ENCODE peak calls at places on chromosomes 5 and 9, in four cellular contexts. C is coronary artery; I is CD4-positive, alpha-beta T cell; Y is nephron progenitor cell. B is an unnamed sample.

GRCh38 chr9:136225748-136226679 is 19.6 kb downstream of the QSOX2 start:
- DNase-seq in C (no peak), I (peak), Y (peak), B (peak)

GRCh38 chr9:71737455-71737854 is 30.9 kb downstream of the CEMIP2 start:
- DNase-seq in C (no peak), I (no peak), Y (no peak), B (no peak)

GRCh38 chr5:102811962-102812361 is 56.9 kb downstream of the PAM start:
- DNase-seq in C (no peak), I (no peak), Y (no peak), B (no peak)

GRCh38 chr5:121503111-121503840 is 348.4 kb upstream of the FTMT start:
- DNase-seq in C (no peak), I (no peak), Y (peak), B (no peak)

GRCh38 chr9:14170973-14171596 is 142.9 kb downstream of the NFIB start:
- DNase-seq in C (no peak), I (no peak), Y (no peak), B (no peak)

GRCh38 chr5:138979684-138980275 is 104.6 kb upstream of the LRRTM2 start:
- DNase-seq in C (peak), I (no peak), Y (no peak), B (no peak)

GRCh38 chr5:35470866-35471265 is 146.8 kb upstream of the SPEF2 start:
- DNase-seq in C (no peak), I (no peak), Y (no peak), B (no peak)

GRCh38 chr5:65876496-65876895 is 49.9 kb upstream of the ERBIN start:
- DNase-seq in C (no peak), I (no peak), Y (no peak), B (no peak)

GRCh38 chr9:124428751-124429529 is 13.7 kb upstream of the PSMB7 start:
- DNase-seq in C (peak), I (no peak), Y (no peak), B (no peak)

GRCh38 chr5:87127956-87128687 is 139.6 kb upstream of the RASA1 start:
- DNase-seq in C (no peak), I (no peak), Y (no peak), B (no peak)

GRCh38 chr5:64625678-64626077 is 64.6 kb upstream of the SHISAL2B start:
- DNase-seq in C (no peak), I (no peak), Y (no peak), B (no peak)

GRCh38 chr5:926416-927171 is 33.9 kb downstream of the TRIP13 start:
- DNase-seq in C (peak), I (no peak), Y (peak), B (no peak)

GRCh38 chr5:163453705-163454104 is 6.2 kb downstream of the NUDCD2 start:
- DNase-seq in C (no peak), I (no peak), Y (no peak), B (no peak)

GRCh38 chr5:38540348-38540747 is 16.1 kb downstream of the LIFR start:
- DNase-seq in C (no peak), I (no peak), Y (no peak), B (no peak)

GRCh38 chr5:103562084-103562452 is 521 bp downstream of the NUDT12 start:
- DNase-seq in C (no peak), I (no peak), Y (peak), B (no peak)

GRCh38 chr9:111483419-111483861 is 743 bp downstream of the ECPAS start:
- DNase-seq in C (no peak), I (peak), Y (no peak), B (peak)

GRCh38 chr9:120378680-120379079 is 201.3 kb downstream of the CDK5RAP2 start:
- DNase-seq in C (no peak), I (no peak), Y (no peak), B (no peak)

GRCh38 chr5:95884021-95884333 is 61.5 kb upstream of the GLRX start:
- DNase-seq in C (no peak), I (no peak), Y (no peak), B (no peak)

GRCh38 chr5:85000671-85001070 is 616.0 kb upstream of the EDIL3 start:
- DNase-seq in C (no peak), I (no peak), Y (no peak), B (no peak)